ENCODE peak calls at places on chromosomes 3 and 15, in ten cellular contexts. H is A549, O is left ventricle myocardium inferior, T is AG04449, B is AG10803, W is GM13977, U is Peyer's patch, K is MCF 10A, M is astrocyte of the spinal cord, X is heart left ventricle. F is an unnamed sample.

GRCh38 chr15:30991301-30992072 is at the start of gene MTMR10:
- DNase-seq in T (peak), U (peak), H (peak), O (peak), K (peak), M (peak), W (peak), X (peak), B (peak), F (peak)

GRCh38 chr15:47673343-47673761 is 44.0 kb upstream of the SEMA6D start:
- DNase-seq in U (no peak), O (no peak), H (no peak), K (no peak), W (no peak), T (no peak), B (no peak), M (no peak), X (peak), F (no peak)

GRCh38 chr3:187735383-187735782 is 9.9 kb downstream of the BCL6 start:
- DNase-seq in W (no peak), X (no peak), M (no peak), B (no peak), K (no peak), U (no peak), T (no peak), O (no peak), H (no peak), F (no peak)

GRCh38 chr3:10002951-10003350 is 16.3 kb upstream of the EMC3 start:
- DNase-seq in U (peak), O (no peak), W (no peak), T (no peak), B (no peak), K (no peak), H (no peak), M (no peak), X (no peak), F (no peak)

GRCh38 chr3:12884104-12884742 is 42.9 kb upstream of the RPL32 start:
- DNase-seq in K (no peak), B (peak), H (no peak), O (peak), M (peak), T (no peak), X (peak), U (no peak), W (no peak), F (no peak)

GRCh38 chr3:64316971-64317370 is 91.7 kb upstream of the PRICKLE2 start:
- DNase-seq in X (no peak), H (no peak), O (no peak), T (no peak), W (no peak), U (no peak), K (peak), M (peak), B (no peak), F (no peak)

GRCh38 chr3:187684880-187685279 is 14.7 kb upstream of the SST start:
- DNase-seq in O (no peak), X (no peak), H (no peak), B (peak), M (peak), U (no peak), T (no peak), W (no peak), K (no peak), F (no peak)

GRCh38 chr3:73687081-73688004 is 62.6 kb upstream of the PDZRN3 start:
- DNase-seq in O (no peak), T (no peak), W (no peak), U (no peak), B (peak), X (no peak), H (no peak), M (no peak), K (no peak), F (no peak)

GRCh38 chr3:43405888-43406636 is 119.7 kb downstream of the SNRK start:
- DNase-seq in M (peak), K (peak), T (peak), H (no peak), X (peak), O (peak), W (no peak), U (no peak), B (peak), F (no peak)

GRCh38 chr3:119660474-119661150 is at the start of gene POPDC2:
- DNase-seq in B (peak), K (no peak), X (peak), T (no peak), O (peak), U (no peak), H (no peak), M (no peak), W (no peak), F (no peak)

GRCh38 chr3:188754286-188754685 is 417.5 kb upstream of the TPRG1 start:
- DNase-seq in X (no peak), K (no peak), T (no peak), B (no peak), H (no peak), M (no peak), U (no peak), O (no peak), W (no peak), F (no peak)

GRCh38 chr3:28917895-28918294 is 363.0 kb upstream of the RBMS3 start:
- DNase-seq in K (no peak), B (no peak), M (no peak), W (no peak), X (no peak), U (no peak), H (no peak), T (no peak), O (no peak), F (no peak)

GRCh38 chr15:67154249-67154648 is 88.8 kb downstream of the SMAD3 start:
- DNase-seq in X (no peak), U (no peak), H (no peak), T (no peak), K (no peak), B (no peak), O (no peak), W (no peak), M (no peak), F (no peak)

GRCh38 chr3:132347095-132347494 is 29.9 kb downstream of the ACP3 start:
- DNase-seq in U (no peak), K (peak), W (no peak), H (no peak), X (no peak), B (peak), M (peak), O (no peak), T (no peak), F (no peak)

GRCh38 chr15:52294881-52295420 is 653 bp downstream of the MYO5C start:
- DNase-seq in W (no peak), H (peak), X (no peak), B (no peak), K (peak), U (no peak), O (no peak), T (no peak), M (no peak), F (no peak)

GRCh38 chr15:31272558-31273257 is 53.9 kb upstream of the KLF13 start:
- DNase-seq in M (no peak), X (peak), H (no peak), B (no peak), W (no peak), T (no peak), K (no peak), O (no peak), U (peak), F (no peak)

GRCh38 chr3:18715208-18715607 is 290.1 kb upstream of the SATB1 start:
- DNase-seq in K (no peak), T (no peak), B (no peak), M (no peak), O (no peak), U (no peak), X (no peak), W (no peak), H (no peak), F (no peak)

GRCh38 chr15:101435761-101436160 is 53.7 kb downstream of the PCSK6 start:
- DNase-seq in H (no peak), X (no peak), W (no peak), U (no peak), M (no peak), T (no peak), K (no peak), B (no peak), O (no peak), F (no peak)

GRCh38 chr3:40437893-40438292 is 19.2 kb upstream of the RPL14 start:
- DNase-seq in T (no peak), U (no peak), O (no peak), H (no peak), M (no peak), B (no peak), W (no peak), K (no peak), X (no peak), F (no peak)

GRCh38 chr3:60703008-60703407 is 548.2 kb downstream of the FHIT start:
- DNase-seq in X (no peak), W (no peak), U (no peak), B (no peak), H (no peak), M (no peak), T (no peak), O (no peak), K (no peak), F (no peak)

GRCh38 chr3:179653777-179654117 is 907 bp downstream of the USP13 start:
- DNase-seq in O (peak), M (no peak), K (no peak), B (no peak), H (peak), T (no peak), X (no peak), U (peak), W (no peak), F (no peak)

GRCh38 chr15:98154863-98155262 is 194.4 kb downstream of the ARRDC4 start:
- DNase-seq in O (no peak), U (no peak), K (peak), B (peak), M (peak), X (no peak), W (no peak), T (peak), H (no peak), F (no peak)

GRCh38 chr3:131361464-131362421 is 19.8 kb upstream of the NUDT16 start:
- DNase-seq in K (no peak), U (peak), B (peak), H (peak), X (peak), T (no peak), W (peak), M (peak), O (peak), F (peak)

GRCh38 chr15:99424978-99425665 is 140.7 kb upstream of the MEF2A start:
- DNase-seq in K (peak), X (no peak), T (peak), W (peak), U (peak), M (peak), O (peak), B (peak), H (no peak), F (peak)

GRCh38 chr3:51580418-51580817 is 41.9 kb downstream of the RAD54L2 start:
- DNase-seq in K (no peak), X (no peak), U (no peak), B (no peak), T (no peak), H (no peak), M (no peak), W (no peak), O (no peak), F (no peak)

GRCh38 chr3:194984624-194985023 is 286.3 kb downstream of the XXYLT1 start:
- DNase-seq in U (no peak), T (no peak), M (no peak), W (no peak), K (no peak), O (no peak), X (no peak), B (no peak), H (no peak), F (no peak)

GRCh38 chr3:107523361-107524213 is 825 bp downstream of the BBX start:
- DNase-seq in O (peak), M (peak), B (peak), U (peak), W (peak), K (peak), X (peak), T (no peak), H (no peak), F (peak)

GRCh38 chr15:66560856-66561525 is 4.8 kb downstream of the LCTL start:
- DNase-seq in H (no peak), M (no peak), W (no peak), T (no peak), B (no peak), U (no peak), O (no peak), X (no peak), K (no peak), F (no peak)

GRCh38 chr3:81416812-81417211 is 344.6 kb downstream of the GBE1 start:
- DNase-seq in W (no peak), H (no peak), T (no peak), X (no peak), O (no peak), K (no peak), M (no peak), U (no peak), B (no peak), F (no peak)

GRCh38 chr3:98971183-98971681 is 69.7 kb upstream of the DCBLD2 start:
- DNase-seq in K (peak), T (peak), M (peak), O (no peak), W (no peak), B (peak), U (no peak), X (no peak), H (no peak), F (no peak)

GRCh38 chr15:71136159-71137137 is 21.2 kb downstream of the THSD4 start:
- DNase-seq in K (peak), M (peak), T (no peak), W (no peak), B (peak), H (peak), X (no peak), U (no peak), O (no peak), F (no peak)

GRCh38 chr3:71990545-71990944 is 205.6 kb upstream of the PROK2 start:
- DNase-seq in K (no peak), T (no peak), U (no peak), H (no peak), M (no peak), W (no peak), B (no peak), X (no peak), O (no peak), F (no peak)

GRCh38 chr3:157131861-157132260 is 28.1 kb downstream of the CCNL1 start:
- DNase-seq in W (no peak), M (no peak), H (no peak), K (no peak), X (no peak), B (no peak), T (no peak), O (no peak), U (no peak), F (no peak)

GRCh38 chr15:37289109-37289765 is 188.9 kb upstream of the MEIS2 start:
- DNase-seq in B (peak), K (peak), U (no peak), X (no peak), O (no peak), T (no peak), M (no peak), W (no peak), H (no peak), F (no peak)

GRCh38 chr3:101466465-101467309 is 46.3 kb downstream of the SENP7 start:
- DNase-seq in T (no peak), U (peak), W (no peak), B (no peak), M (no peak), H (no peak), X (no peak), K (no peak), O (no peak), F (no peak)

GRCh38 chr3:23330568-23330967 is 127.4 kb downstream of the UBE2E2 start:
- DNase-seq in H (no peak), T (no peak), O (no peak), K (no peak), M (no peak), W (no peak), X (no peak), U (no peak), B (no peak), F (no peak)

GRCh38 chr15:63908986-63909385 is 75.2 kb upstream of the HERC1 start:
- DNase-seq in K (no peak), T (no peak), M (no peak), O (no peak), X (no peak), H (no peak), U (no peak), B (peak), W (no peak), F (no peak)

GRCh38 chr15:63909819-63910437 is 76.2 kb upstream of the HERC1 start:
- DNase-seq in X (no peak), T (no peak), H (no peak), O (no peak), K (no peak), B (peak), U (no peak), M (peak), W (no peak), F (no peak)

GRCh38 chr15:63913786-63914185 is 80.0 kb upstream of the HERC1 start:
- DNase-seq in B (no peak), K (no peak), W (no peak), M (no peak), T (no peak), H (no peak), O (no peak), X (no peak), U (no peak), F (no peak)

GRCh38 chr15:63912061-63912615 is 78.4 kb upstream of the HERC1 start:
- DNase-seq in K (no peak), W (no peak), X (no peak), U (no peak), O (no peak), H (no peak), B (no peak), M (no peak), T (no peak), F (no peak)

GRCh38 chr15:63911160-63911559 is 77.4 kb upstream of the HERC1 start:
- DNase-seq in X (no peak), H (no peak), M (no peak), K (no peak), O (no peak), U (no peak), B (no peak), W (no peak), T (no peak), F (no peak)
- TF ChIP-seq CTCF in X (no peak), H (peak), M (no peak), K (no peak), O (no peak), U (peak), B (no peak), W (no peak), T (no peak), F (no peak)

GRCh38 chr3:182837855-182838454 is 44.7 kb downstream of the ATP11B start:
- DNase-seq in U (no peak), W (no peak), B (peak), M (peak), X (no peak), H (no peak), O (no peak), T (no peak), K (peak), F (no peak)
- TF ChIP-seq CTCF in U (peak), W (peak), B (peak), M (peak), X (peak), H (peak), O (peak), T (peak), K (peak), F (peak)

GRCh38 chr3:45057557-45057956 is 31.5 kb downstream of the CLEC3B start:
- DNase-seq in B (no peak), X (no peak), H (no peak), M (no peak), W (no peak), K (no peak), U (no peak), O (no peak), T (no peak), F (no peak)

GRCh38 chr3:45055032-45055410 is 28.9 kb downstream of the CLEC3B start:
- DNase-seq in U (no peak), X (no peak), B (peak), T (no peak), H (no peak), O (no peak), W (no peak), K (peak), M (peak), F (no peak)

GRCh38 chr3:45054196-45054857 is 28.2 kb downstream of the CLEC3B start:
- DNase-seq in B (peak), U (no peak), X (no peak), M (peak), H (no peak), O (no peak), K (peak), W (no peak), T (no peak), F (no peak)

GRCh38 chr3:45056608-45057301 is 30.7 kb downstream of the CLEC3B start:
- DNase-seq in B (no peak), X (peak), U (no peak), M (no peak), T (no peak), K (peak), W (no peak), O (no peak), H (no peak), F (no peak)

DNA sequence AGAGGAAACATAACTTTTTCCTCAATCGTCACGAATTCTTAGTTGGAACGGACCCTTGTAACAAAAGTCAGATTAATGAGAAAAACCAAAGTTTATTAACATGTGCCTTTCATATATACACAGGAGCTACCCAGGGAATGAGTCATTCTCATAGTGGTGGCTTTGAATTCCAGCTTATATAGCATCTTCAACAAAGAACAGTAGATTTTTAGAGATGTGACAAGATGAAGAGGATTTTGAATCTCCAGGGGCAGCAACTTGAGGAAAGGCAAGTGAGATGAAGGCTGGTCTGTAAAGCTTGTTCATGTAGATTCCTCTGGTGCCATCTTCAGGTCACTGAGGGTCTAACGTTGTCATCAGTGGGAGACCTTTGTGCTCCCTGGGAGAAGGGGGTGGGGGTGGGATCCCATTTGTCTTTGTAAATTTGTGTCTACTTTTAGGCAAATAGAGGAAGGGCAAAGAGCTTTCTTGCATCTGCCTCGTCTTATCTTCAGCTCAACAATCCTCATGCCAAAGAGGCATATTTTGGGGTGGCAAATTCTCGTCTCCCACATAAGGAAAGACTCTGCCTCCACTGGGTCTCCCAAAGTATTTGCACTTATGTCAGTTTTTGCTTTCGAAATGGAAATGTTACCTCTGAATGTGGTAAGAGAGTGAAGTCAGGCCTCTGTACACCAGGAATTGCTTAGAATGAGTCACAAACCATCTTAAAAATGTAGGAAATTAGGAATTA is 29.5 kb downstream of the CLEC3B start:
- DNase-seq in K (peak), X (no peak), O (no peak), H (peak), W (peak), M (peak), T (no peak), B (peak), U (no peak), F (no peak)
- TF ChIP-seq CTCF in K (peak), X (no peak), O (peak), H (peak), W (peak), M (no peak), T (peak), B (peak), U (peak), F (peak)

GRCh38 chr3:55897573-55898224 is 410.6 kb upstream of the WNT5A start:
- DNase-seq in K (peak), B (no peak), H (no peak), U (no peak), W (no peak), M (peak), O (no peak), X (no peak), T (no peak), F (no peak)
- TF ChIP-seq CTCF in K (peak), B (peak), H (peak), U (peak), W (no peak), M (peak), O (no peak), X (no peak), T (peak), F (no peak)

DNA sequence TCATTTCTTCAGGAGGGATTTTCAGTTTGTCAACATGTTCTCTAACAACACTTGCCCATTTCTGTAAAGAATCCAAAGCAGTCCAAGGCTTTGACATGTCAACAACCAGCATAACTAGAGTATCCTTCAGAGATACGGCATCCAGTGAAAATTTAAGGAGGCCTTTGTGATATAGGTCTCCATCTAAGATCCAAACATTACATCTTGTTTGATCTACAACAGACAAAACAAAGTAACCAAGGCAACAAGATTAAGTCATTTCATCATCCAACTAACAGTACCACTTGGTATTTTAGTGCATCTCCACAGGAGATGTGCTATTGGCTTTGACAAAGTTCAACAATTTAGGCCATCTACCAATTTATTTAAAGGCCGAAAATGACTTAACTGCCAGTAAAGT is 25.8 kb downstream of the DYNC1LI1 start:
- DNase-seq in H (no peak), U (no peak), K (no peak), M (peak), B (peak), T (no peak), X (no peak), W (no peak), O (no peak), F (no peak)
- TF ChIP-seq CTCF in H (no peak), U (no peak), K (no peak), M (no peak), B (no peak), T (no peak), X (no peak), W (no peak), O (no peak), F (no peak)

GRCh38 chr3:141255864-141256263 is 24.2 kb downstream of the PXYLP1 start:
- DNase-seq in O (no peak), B (peak), T (no peak), H (peak), K (peak), M (no peak), X (no peak), W (no peak), U (no peak), F (no peak)
- TF ChIP-seq CTCF in O (peak), B (peak), T (no peak), H (peak), K (no peak), M (peak), X (no peak), W (peak), U (peak), F (peak)

F was measured in CD14-positive monocyte.